ENCODE peak calls at places on chromosomes 13 and 19, in five cellular contexts. M is esophagus squamous epithelium, H is H9, I is GM10248, Y is astrocyte. P is an unnamed sample.

GRCh38 chr19:54035215-54036178 is 28.2 kb downstream of the VSTM1 start:
- DNase-seq in M (no peak), H (peak), I (no peak), Y (peak), P (no peak)

GRCh38 chr19:14473073-14473790 is 1.9 kb downstream of the PTGER1 start:
- DNase-seq in M (no peak), H (peak), I (peak), Y (no peak), P (no peak)

GRCh38 chr13:104832265-104832664 is 1703.2 kb downstream of the EFNB2 start:
- DNase-seq in M (no peak), H (no peak), I (no peak), Y (no peak), P (no peak)

GRCh38 chr13:114225610-114226009 is 9.1 kb upstream of the CDC16 start:
- DNase-seq in M (no peak), H (no peak), I (no peak), Y (no peak), P (no peak)

GRCh38 chr13:32881074-32881791 is 135.0 kb upstream of the KL start:
- DNase-seq in M (no peak), H (no peak), I (no peak), Y (peak), P (peak)

GRCh38 chr19:54207908-54208783 is 7.5 kb downstream of the RPS9 start:
- DNase-seq in M (no peak), H (no peak), I (peak), Y (peak), P (no peak)

GRCh38 chr19:48319647-48320537 is 5.5 kb upstream of the EMP3 start:
- DNase-seq in M (no peak), H (peak), I (peak), Y (peak), P (no peak)

GRCh38 chr13:24050292-24050711 is 110.2 kb upstream of the SPATA13 start:
- DNase-seq in M (no peak), H (no peak), I (no peak), Y (peak), P (no peak)

GRCh38 chr19:47272448-47273312 is 2.0 kb upstream of the INAFM1 start:
- DNase-seq in M (no peak), H (no peak), I (no peak), Y (peak), P (no peak)

GRCh38 chr19:48311384-48311783 is 14.0 kb upstream of the EMP3 start:
- DNase-seq in M (no peak), H (no peak), I (no peak), Y (no peak), P (no peak)

GRCh38 chr13:30744056-30744684 is 8.8 kb downstream of the ALOX5AP start:
- DNase-seq in M (peak), H (no peak), I (peak), Y (peak), P (no peak)

GRCh38 chr13:93529961-93530360 is 303.4 kb downstream of the GPC6 start:
- DNase-seq in M (no peak), H (no peak), I (no peak), Y (no peak), P (no peak)

GRCh38 chr19:32669205-32669785 is 5.7 kb downstream of the ANKRD27 start:
- DNase-seq in M (no peak), H (no peak), I (no peak), Y (no peak), P (no peak)

GRCh38 chr13:23020246-23020843 is 160.4 kb upstream of the SGCG start:
- DNase-seq in M (no peak), H (peak), I (peak), Y (peak), P (no peak)

GRCh38 chr19:45895519-45895972 is 6.9 kb downstream of the MYPOP start:
- DNase-seq in M (no peak), H (no peak), I (no peak), Y (no peak), P (no peak)

GRCh38 chr19:40200352-40201099 is 9.3 kb downstream of the MAP3K10 start:
- DNase-seq in M (no peak), H (no peak), I (no peak), Y (no peak), P (no peak)

GRCh38 chr19:57382806-57383488 is 6.7 kb upstream of the ZNF548 start:
- DNase-seq in M (no peak), H (no peak), I (no peak), Y (no peak), P (no peak)

GRCh38 chr19:15161028-15161984 is 39.5 kb downstream of the NOTCH3 start:
- DNase-seq in M (no peak), H (no peak), I (peak), Y (no peak), P (no peak)

GRCh38 chr19:18733196-18733647 is 49.7 kb downstream of the CRTC1 start:
- DNase-seq in M (no peak), H (no peak), I (no peak), Y (peak), P (no peak)

GRCh38 chr13:85700909-85701308 is 98.3 kb downstream of the SLITRK6 start:
- DNase-seq in M (no peak), H (no peak), I (no peak), Y (peak), P (no peak)

GRCh38 chr13:46388846-46389245 is 1.8 kb upstream of the RUBCNL start:
- DNase-seq in M (no peak), H (no peak), I (no peak), Y (no peak), P (no peak)

GRCh38 chr13:109836629-109837607 is 50.5 kb upstream of the IRS2 start:
- DNase-seq in M (no peak), H (no peak), I (no peak), Y (no peak), P (no peak)

GRCh38 chr19:29667941-29668340 is 2.7 kb downstream of the PLEKHF1 start:
- DNase-seq in M (no peak), H (no peak), I (no peak), Y (no peak), P (no peak)

GRCh38 chr19:58182577-58182988 is 278 bp upstream of the ZNF274 start:
- DNase-seq in M (peak), H (no peak), I (peak), Y (no peak), P (no peak)

GRCh38 chr13:42894765-42895181 is 97.3 kb downstream of the EPSTI1 start:
- DNase-seq in M (no peak), H (no peak), I (no peak), Y (peak), P (no peak)

GRCh38 chr13:43364210-43365041 is 341.0 kb downstream of the DNAJC15 start:
- DNase-seq in M (no peak), H (no peak), I (no peak), Y (peak), P (no peak)

GRCh38 chr19:30135797-30136196 is 193.8 kb downstream of the URI1 start:
- DNase-seq in M (no peak), H (no peak), I (no peak), Y (no peak), P (no peak)

GRCh38 chr13:26051231-26052135 is at the start of gene SHISA2:
- DNase-seq in M (no peak), H (peak), I (peak), Y (peak), P (no peak)

GRCh38 chr19:29812881-29813275 is 1.1 kb downstream of the CCNE1 start:
- DNase-seq in M (no peak), H (no peak), I (no peak), Y (no peak), P (no peak)

GRCh38 chr19:1251233-1251502 is 2.8 kb downstream of the MIDN start:
- DNase-seq in M (no peak), H (no peak), I (no peak), Y (no peak), P (no peak)

GRCh38 chr19:19409235-19410030 is 4.0 kb downstream of the GATAD2A start:
- DNase-seq in M (no peak), H (no peak), I (no peak), Y (no peak), P (no peak)

GRCh38 chr19:38650911-38651584 is 3.6 kb downstream of the ACTN4 start:
- DNase-seq in M (no peak), H (no peak), I (no peak), Y (peak), P (no peak)

GRCh38 chr19:3516675-3517207 is 10.6 kb downstream of the FZR1 start:
- DNase-seq in M (no peak), H (no peak), I (no peak), Y (no peak), P (peak)

GRCh38 chr13:112442483-112443090 is 66.4 kb downstream of the SPACA7 start:
- DNase-seq in M (no peak), H (peak), I (no peak), Y (no peak), P (no peak)

GRCh38 chr19:55075366-55075998 is at the start of gene EPS8L1:
- DNase-seq in M (no peak), H (peak), I (no peak), Y (no peak), P (no peak)

GRCh38 chr19:3443840-3444694 is 36.3 kb downstream of the SMIM24 start:
- DNase-seq in M (no peak), H (peak), I (no peak), Y (no peak), P (no peak)

GRCh38 chr13:112150352-112150751 is 83.4 kb downstream of the SOX1 start:
- DNase-seq in M (no peak), H (peak), I (no peak), Y (no peak), P (no peak)

GRCh38 chr13:62837895-62838294 is 1422.2 kb upstream of the PCDH20 start:
- DNase-seq in M (no peak), H (no peak), I (no peak), Y (peak), P (no peak)

GRCh38 chr13:33262554-33262953 is 23.0 kb downstream of the STARD13 start:
- DNase-seq in M (no peak), H (no peak), I (no peak), Y (no peak), P (no peak)

GRCh38 chr19:51341976-51342580 is at the start of gene VSIG10L:
- DNase-seq in M (no peak), H (no peak), I (no peak), Y (no peak), P (no peak)

GRCh38 chr19:51345076-51345620 is 3.2 kb upstream of the VSIG10L start:
- DNase-seq in M (no peak), H (no peak), I (no peak), Y (no peak), P (no peak)

GRCh38 chr19:51347209-51347928 is 5.4 kb upstream of the VSIG10L start:
- DNase-seq in M (no peak), H (no peak), I (no peak), Y (no peak), P (no peak)

GRCh38 chr19:51342631-51343569 is 961 bp upstream of the VSIG10L start:
- DNase-seq in M (no peak), H (no peak), I (no peak), Y (no peak), P (no peak)

DNA sequence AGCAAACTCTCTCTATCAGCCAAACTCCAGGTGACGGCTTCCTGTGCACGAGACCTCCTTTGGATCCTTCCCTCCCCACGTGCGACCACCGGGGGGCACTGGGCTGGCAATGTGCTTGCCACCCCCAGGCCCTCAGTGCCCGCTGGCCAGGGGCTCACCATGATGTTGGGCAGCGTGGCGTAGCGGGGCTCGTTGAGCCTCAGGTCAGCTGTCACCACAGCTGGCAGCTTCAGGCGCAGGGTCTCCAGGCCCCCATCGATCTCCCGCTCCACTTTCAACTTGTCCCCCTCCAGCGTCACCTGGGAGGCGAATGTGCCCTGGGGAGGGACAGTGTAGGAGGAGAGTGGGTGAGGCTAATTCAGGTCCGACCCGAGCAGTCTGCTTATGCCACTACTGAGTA is 4.8 kb upstream of the VSIG10L start:
- DNase-seq in M (no peak), H (no peak), I (no peak), Y (no peak), P (no peak)
- TF ChIP-seq CTCF in M (no peak), H (peak), I (no peak), Y (no peak), P (no peak)

DNA sequence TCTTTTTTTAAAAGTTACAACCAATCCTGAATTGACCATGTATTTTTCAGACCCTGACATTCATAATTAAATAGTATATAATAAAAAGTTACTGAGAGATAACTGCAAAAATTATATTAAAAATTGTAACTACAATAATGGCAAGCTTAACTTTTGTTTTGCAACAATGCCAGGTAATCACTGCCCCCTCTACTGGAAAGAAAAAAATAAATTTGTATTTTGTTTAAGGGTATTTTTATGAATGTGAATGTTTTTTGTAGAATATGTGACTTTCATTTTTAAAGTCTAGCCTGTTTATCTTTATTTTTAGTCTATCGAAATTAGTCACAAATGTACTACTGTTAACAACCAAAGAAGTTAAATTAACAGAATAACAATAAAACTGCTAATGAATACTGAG is 21.7 kb downstream of the MRPS31 start:
- DNase-seq in M (no peak), H (no peak), I (no peak), Y (no peak), P (no peak)
- TF ChIP-seq CTCF in M (no peak), H (peak), I (no peak), Y (no peak), P (peak)

GRCh38 chr19:49441210-49441959 is at the start of gene SLC17A7:
- DNase-seq in M (no peak), H (peak), I (peak), Y (no peak), P (no peak)
- TF ChIP-seq CTCF in M (no peak), H (no peak), I (no peak), Y (no peak), P (peak)

GRCh38 chr19:10321417-10321797 is 5.6 kb upstream of the FDX2 start:
- DNase-seq in M (no peak), H (no peak), I (no peak), Y (no peak), P (no peak)

GRCh38 chr19:10318807-10319426 is 3.1 kb upstream of the FDX2 start:
- DNase-seq in M (no peak), H (no peak), I (no peak), Y (no peak), P (no peak)

GRCh38 chr19:10325732-10326131 is 7.6 kb downstream of the RAVER1 start:
- DNase-seq in M (no peak), H (no peak), I (no peak), Y (no peak), P (no peak)

GRCh38 chr19:10320602-10321416 is 5.0 kb upstream of the FDX2 start:
- DNase-seq in M (no peak), H (no peak), I (no peak), Y (no peak), P (no peak)

DNA sequence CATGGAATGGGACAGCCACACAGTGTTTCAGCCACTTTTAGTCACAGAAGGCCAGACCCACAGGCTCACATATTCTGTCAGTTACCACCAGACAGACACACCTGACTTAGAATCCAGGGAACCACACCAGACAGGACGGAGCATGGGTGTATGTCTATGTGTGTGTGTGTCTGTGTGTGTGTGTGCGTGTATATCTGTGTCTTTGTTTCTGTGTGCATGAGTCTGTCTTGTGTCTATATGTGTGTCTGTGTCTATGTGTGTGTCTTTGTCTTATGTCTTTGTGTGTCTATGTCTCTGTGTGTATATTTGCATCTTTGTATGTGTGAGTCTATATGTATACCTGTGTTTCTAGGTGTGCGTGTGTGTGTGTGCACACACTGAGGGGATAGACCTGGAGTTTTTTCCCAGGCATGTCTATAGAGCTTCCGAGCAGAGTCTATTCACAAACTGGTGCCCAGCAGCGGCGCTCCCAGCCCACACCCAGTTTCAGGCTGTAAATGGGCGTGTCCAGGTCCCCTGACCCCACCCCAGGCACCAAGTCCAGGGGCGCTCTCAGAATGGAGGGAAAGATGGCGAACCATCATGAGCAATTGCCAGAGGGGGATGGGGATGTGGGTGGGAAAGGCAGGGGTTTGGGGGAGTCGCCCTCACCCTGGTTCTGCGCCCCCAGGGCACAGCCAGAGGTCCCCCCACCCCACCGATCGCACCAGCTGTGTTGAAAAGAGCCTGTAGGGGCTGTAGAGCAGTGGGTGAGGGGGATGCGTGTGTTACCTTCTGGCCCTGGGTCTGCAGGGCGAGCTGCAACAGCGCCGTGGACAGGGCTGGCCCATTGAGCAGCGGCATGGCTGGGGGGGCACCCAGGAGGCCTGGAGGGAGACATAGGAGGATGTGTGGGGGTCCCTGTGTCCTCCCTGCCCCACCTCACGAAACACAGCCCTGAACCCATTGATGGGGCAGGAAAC is 6.3 kb upstream of the FDX2 start:
- DNase-seq in M (no peak), H (no peak), I (no peak), Y (no peak), P (no peak)
- TF ChIP-seq CTCF in M (no peak), H (no peak), I (no peak), Y (no peak), P (no peak)

P was measured in type B pancreatic cell.